ENCODE peak calls at places on chromosome X, in four cellular contexts. One of them, this sample, is unnamed.

GRCh38 chrX:70429759-70430158 is 6.6 kb downstream of the GDPD2 start:
- DNase-seq in DND-41: no peak
- DNase-seq in body of pancreas: no peak
- DNase-seq in endothelial cell: no peak
- DNase-seq in this sample: no peak

GRCh38 chrX:45712067-45712466 is 511.4 kb upstream of the DIPK2B start:
- DNase-seq in DND-41: no peak
- DNase-seq in endothelial cell: no peak
- DNase-seq in body of pancreas: no peak
- DNase-seq in this sample: no peak

GRCh38 chrX:111561851-111562250 is 50.4 kb downstream of the SERTM2 start:
- DNase-seq in DND-41: no peak
- DNase-seq in body of pancreas: no peak
- DNase-seq in endothelial cell: no peak
- DNase-seq in this sample: no peak

GRCh38 chrX:130024127-130024526 is 41.7 kb downstream of the BCORL1 start:
- DNase-seq in body of pancreas: peak; percentile 66
- DNase-seq in DND-41: peak; percentile 84
- DNase-seq in endothelial cell: peak; percentile 53
- DNase-seq in this sample: peak; percentile 86

GRCh38 chrX:24178441-24178840 is 28.9 kb downstream of the ZFX start:
- DNase-seq in body of pancreas: no peak
- DNase-seq in DND-41: no peak
- DNase-seq in endothelial cell: no peak
- DNase-seq in this sample: no peak

GRCh38 chrX:2708016-2708415 is 16.9 kb downstream of the CD99 start:
- DNase-seq in body of pancreas: no peak
- DNase-seq in DND-41: peak; percentile 40
- DNase-seq in endothelial cell: no peak
- DNase-seq in this sample: no peak

GRCh38 chrX:50770702-50771101 is 43.3 kb downstream of the SHROOM4 start:
- DNase-seq in body of pancreas: peak; percentile 40
- DNase-seq in endothelial cell: no peak
- DNase-seq in DND-41: no peak
- DNase-seq in this sample: no peak

GRCh38 chrX:68991691-68992345 is 163.0 kb downstream of the EFNB1 start:
- DNase-seq in DND-41: no peak
- DNase-seq in endothelial cell: no peak
- DNase-seq in body of pancreas: no peak
- DNase-seq in this sample: no peak

GRCh38 chrX:74242050-74242449 is 61.9 kb upstream of the ZCCHC13 start:
- DNase-seq in DND-41: no peak
- DNase-seq in body of pancreas: no peak
- DNase-seq in endothelial cell: no peak
- DNase-seq in this sample: no peak

GRCh38 chrX:107324493-107325310 is 118.3 kb downstream of the DNAAF6 start:
- DNase-seq in DND-41: no peak
- DNase-seq in body of pancreas: peak; percentile 28
- DNase-seq in endothelial cell: peak; percentile 76
- DNase-seq in this sample: peak; percentile 21

GRCh38 chrX:110964761-110965160 is 131.2 kb upstream of the PAK3 start:
- DNase-seq in DND-41: no peak
- DNase-seq in endothelial cell: no peak
- DNase-seq in body of pancreas: peak; percentile 29
- DNase-seq in this sample: no peak

GRCh38 chrX:22338740-22339139 is 66.0 kb downstream of the CBLL2 start:
- DNase-seq in DND-41: no peak
- DNase-seq in endothelial cell: no peak
- DNase-seq in body of pancreas: no peak
- DNase-seq in this sample: no peak

GRCh38 chrX:35664838-35665237 is 133.3 kb upstream of the MAGEB16 start:
- DNase-seq in DND-41: no peak
- DNase-seq in endothelial cell: no peak
- DNase-seq in body of pancreas: no peak
- DNase-seq in this sample: no peak

GRCh38 chrX:1246816-1247215 is 21.8 kb upstream of the CSF2RA start:
- DNase-seq in body of pancreas: peak; percentile 51
- DNase-seq in DND-41: peak; percentile 77
- DNase-seq in endothelial cell: peak; percentile 41
- DNase-seq in this sample: peak; percentile 74

GRCh38 chrX:46777971-46778810 is 19.3 kb upstream of the SLC9A7 start:
- DNase-seq in endothelial cell: no peak
- DNase-seq in DND-41: no peak
- DNase-seq in body of pancreas: no peak
- DNase-seq in this sample: no peak

GRCh38 chrX:2500681-2501151 is at the start of the genes DHRSX and ZBED1:
- DNase-seq in endothelial cell: peak; percentile 54
- DNase-seq in body of pancreas: peak; percentile 52
- DNase-seq in DND-41: peak; percentile 70
- DNase-seq in this sample: no peak

GRCh38 chrX:103063918-103064434 is at the start of gene BEX1:
- DNase-seq in endothelial cell: peak; percentile 33
- DNase-seq in DND-41: no peak
- DNase-seq in body of pancreas: peak; percentile 83
- DNase-seq in this sample: no peak

GRCh38 chrX:8668797-8669196 is 63.1 kb downstream of the ANOS1 start:
- DNase-seq in body of pancreas: no peak
- DNase-seq in DND-41: no peak
- DNase-seq in endothelial cell: peak; percentile 3
- DNase-seq in this sample: no peak

DNA sequence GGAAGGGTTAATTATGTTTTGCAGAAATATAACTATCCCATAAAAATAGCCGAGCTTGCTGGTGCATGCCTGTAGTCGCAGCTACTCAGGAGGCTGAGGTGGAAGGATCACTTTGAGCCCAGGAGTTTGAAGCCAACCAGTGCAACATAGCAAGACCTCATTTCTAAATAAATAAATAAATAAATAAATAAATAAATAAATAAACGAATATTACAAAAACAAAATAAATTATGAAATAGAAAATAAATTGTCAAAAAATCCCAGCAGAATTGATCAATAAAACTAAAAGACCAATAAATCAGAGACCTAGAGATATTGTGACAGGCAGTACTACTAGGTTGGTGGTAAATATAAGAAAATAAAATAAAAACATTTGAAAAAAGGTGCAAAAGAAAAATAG is 6.7 kb upstream of the ARL13A start:
- DNase-seq in endothelial cell: no peak
- DNase-seq in body of pancreas: no peak
- DNase-seq in DND-41: no peak
- DNase-seq in this sample: no peak
- TF ChIP-seq CTCF in endothelial cell: no peak
- TF ChIP-seq CTCF in body of pancreas: no peak
- TF ChIP-seq CTCF in DND-41: no peak
- TF ChIP-seq CTCF in this sample: no peak

GRCh38 chrX:82218361-82218760 is 1016.5 kb downstream of the SH3BGRL start:
- DNase-seq in DND-41: peak; percentile 6
- DNase-seq in endothelial cell: no peak
- DNase-seq in body of pancreas: no peak
- DNase-seq in this sample: no peak
- TF ChIP-seq CTCF in DND-41: peak; percentile 56
- TF ChIP-seq CTCF in endothelial cell: peak; percentile 34
- TF ChIP-seq CTCF in body of pancreas: peak; percentile 5
- TF ChIP-seq CTCF in this sample: no peak

GRCh38 chrX:38627683-38628082 is 66.3 kb downstream of the TSPAN7 start:
- DNase-seq in body of pancreas: peak; percentile 40
- DNase-seq in endothelial cell: peak; percentile 7
- DNase-seq in DND-41: peak; percentile 37
- DNase-seq in this sample: no peak
- TF ChIP-seq CTCF in body of pancreas: peak; percentile 39
- TF ChIP-seq CTCF in endothelial cell: peak; percentile 62
- TF ChIP-seq CTCF in DND-41: peak; percentile 66
- TF ChIP-seq CTCF in this sample: peak; percentile 7

DNA sequence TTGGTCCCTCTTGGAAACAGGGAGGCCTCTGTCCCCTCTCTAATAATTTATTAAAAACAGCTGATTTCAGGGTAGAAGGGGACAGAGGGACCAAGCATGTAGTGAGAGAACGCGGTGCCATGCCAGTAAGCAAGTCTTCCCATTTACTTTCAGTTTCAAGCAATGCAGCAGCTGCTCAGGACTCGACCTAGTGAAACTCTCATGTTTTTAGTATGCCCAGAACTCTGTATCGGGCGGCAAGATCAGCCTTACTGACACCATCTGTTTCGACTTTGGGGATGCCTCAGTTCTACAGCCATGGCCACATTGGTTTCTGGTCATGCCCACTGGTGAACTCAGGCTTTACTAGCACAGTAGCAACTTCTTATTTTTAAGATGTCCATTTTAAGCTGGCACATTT is 40.6 kb downstream of the ZNF81 start:
- DNase-seq in DND-41: no peak
- DNase-seq in body of pancreas: no peak
- DNase-seq in endothelial cell: no peak
- DNase-seq in this sample: no peak
- TF ChIP-seq CTCF in DND-41: no peak
- TF ChIP-seq CTCF in body of pancreas: no peak
- TF ChIP-seq CTCF in endothelial cell: no peak
- TF ChIP-seq CTCF in this sample: no peak

This sample was measured in tibial artery.